ENCODE peak calls at places on chromosomes 4 and X, in nine cellular contexts. One of them, this sample, is unnamed.

GRCh38 chr4:148369919-148370318 is 72.3 kb downstream of the NR3C2 start:
- DNase-seq in aorta: no peak
- DNase-seq in dorsolateral prefrontal cortex: no peak
- DNase-seq in pons: no peak
- DNase-seq in GM12865: no peak
- DNase-seq in Right ventricle myocardium superior: no peak
- DNase-seq in cardiac muscle cell: no peak
- DNase-seq in midbrain: no peak
- DNase-seq in stimulated activated naive B cell treated with anti-CD40 and anti-IgM and Interleukin-4, amounts not matched to agents 10 μg/mL and 1 μg/mL and 100 μg/mL, for 72 hours: no peak
- DNase-seq in this sample: no peak

GRCh38 chrX:69189972-69190371 is 24.7 kb upstream of the PJA1 start:
- DNase-seq in aorta: no peak
- DNase-seq in dorsolateral prefrontal cortex: peak
- DNase-seq in pons: peak
- DNase-seq in GM12865: no peak
- DNase-seq in Right ventricle myocardium superior: peak
- DNase-seq in cardiac muscle cell: peak
- DNase-seq in midbrain: peak
- DNase-seq in stimulated activated naive B cell treated with anti-CD40 and anti-IgM and Interleukin-4, amounts not matched to agents 10 μg/mL and 1 μg/mL and 100 μg/mL, for 72 hours: no peak
- DNase-seq in this sample: no peak

GRCh38 chr4:87819281-87819919 is 13.4 kb upstream of the MEPE start:
- DNase-seq in aorta: no peak
- DNase-seq in dorsolateral prefrontal cortex: no peak
- DNase-seq in pons: no peak
- DNase-seq in GM12865: no peak
- DNase-seq in Right ventricle myocardium superior: no peak
- DNase-seq in cardiac muscle cell: peak
- DNase-seq in midbrain: no peak
- DNase-seq in stimulated activated naive B cell treated with anti-CD40 and anti-IgM and Interleukin-4, amounts not matched to agents 10 μg/mL and 1 μg/mL and 100 μg/mL, for 72 hours: no peak
- DNase-seq in this sample: no peak

GRCh38 chrX:107726809-107727534 is 48.6 kb downstream of the TSC22D3 start:
- DNase-seq in aorta: peak
- DNase-seq in dorsolateral prefrontal cortex: no peak
- DNase-seq in pons: no peak
- DNase-seq in GM12865: no peak
- DNase-seq in Right ventricle myocardium superior: no peak
- DNase-seq in cardiac muscle cell: no peak
- DNase-seq in midbrain: no peak
- DNase-seq in stimulated activated naive B cell treated with anti-CD40 and anti-IgM and Interleukin-4, amounts not matched to agents 10 μg/mL and 1 μg/mL and 100 μg/mL, for 72 hours: no peak
- DNase-seq in this sample: no peak

GRCh38 chr4:73275318-73275654 is 16.7 kb upstream of the ANKRD17 start:
- DNase-seq in aorta: no peak
- DNase-seq in dorsolateral prefrontal cortex: no peak
- DNase-seq in pons: no peak
- DNase-seq in GM12865: no peak
- DNase-seq in Right ventricle myocardium superior: no peak
- DNase-seq in cardiac muscle cell: no peak
- DNase-seq in midbrain: no peak
- DNase-seq in stimulated activated naive B cell treated with anti-CD40 and anti-IgM and Interleukin-4, amounts not matched to agents 10 μg/mL and 1 μg/mL and 100 μg/mL, for 72 hours: no peak
- DNase-seq in this sample: no peak

GRCh38 chr4:150491132-150492049 is 90.6 kb upstream of the MAB21L2 start:
- DNase-seq in aorta: no peak
- DNase-seq in dorsolateral prefrontal cortex: no peak
- DNase-seq in pons: no peak
- DNase-seq in GM12865: no peak
- DNase-seq in Right ventricle myocardium superior: no peak
- DNase-seq in cardiac muscle cell: no peak
- DNase-seq in midbrain: no peak
- DNase-seq in stimulated activated naive B cell treated with anti-CD40 and anti-IgM and Interleukin-4, amounts not matched to agents 10 μg/mL and 1 μg/mL and 100 μg/mL, for 72 hours: no peak
- DNase-seq in this sample: no peak

GRCh38 chrX:68832101-68832416 is 3.2 kb downstream of the EFNB1 start:
- DNase-seq in aorta: peak
- DNase-seq in dorsolateral prefrontal cortex: no peak
- DNase-seq in pons: peak
- DNase-seq in GM12865: peak
- DNase-seq in Right ventricle myocardium superior: peak
- DNase-seq in cardiac muscle cell: peak
- DNase-seq in midbrain: no peak
- DNase-seq in stimulated activated naive B cell treated with anti-CD40 and anti-IgM and Interleukin-4, amounts not matched to agents 10 μg/mL and 1 μg/mL and 100 μg/mL, for 72 hours: peak
- DNase-seq in this sample: peak

GRCh38 chr4:88341227-88342192 is 37.1 kb upstream of the HERC6 start:
- DNase-seq in aorta: no peak
- DNase-seq in dorsolateral prefrontal cortex: no peak
- DNase-seq in pons: peak
- DNase-seq in GM12865: peak
- DNase-seq in Right ventricle myocardium superior: peak
- DNase-seq in cardiac muscle cell: peak
- DNase-seq in midbrain: peak
- DNase-seq in stimulated activated naive B cell treated with anti-CD40 and anti-IgM and Interleukin-4, amounts not matched to agents 10 μg/mL and 1 μg/mL and 100 μg/mL, for 72 hours: no peak
- DNase-seq in this sample: no peak

GRCh38 chr4:99507762-99508161 is 3.1 kb upstream of the C4orf17 start:
- DNase-seq in aorta: no peak
- DNase-seq in dorsolateral prefrontal cortex: no peak
- DNase-seq in pons: no peak
- DNase-seq in GM12865: peak
- DNase-seq in Right ventricle myocardium superior: no peak
- DNase-seq in cardiac muscle cell: no peak
- DNase-seq in midbrain: no peak
- DNase-seq in stimulated activated naive B cell treated with anti-CD40 and anti-IgM and Interleukin-4, amounts not matched to agents 10 μg/mL and 1 μg/mL and 100 μg/mL, for 72 hours: no peak
- DNase-seq in this sample: no peak

GRCh38 chrX:134692990-134693389 is 34.7 kb upstream of the PLAC1 start:
- DNase-seq in aorta: no peak
- DNase-seq in dorsolateral prefrontal cortex: no peak
- DNase-seq in pons: no peak
- DNase-seq in GM12865: no peak
- DNase-seq in Right ventricle myocardium superior: no peak
- DNase-seq in cardiac muscle cell: peak
- DNase-seq in midbrain: no peak
- DNase-seq in stimulated activated naive B cell treated with anti-CD40 and anti-IgM and Interleukin-4, amounts not matched to agents 10 μg/mL and 1 μg/mL and 100 μg/mL, for 72 hours: no peak
- DNase-seq in this sample: no peak

GRCh38 chrX:106997611-106998010 is 2.4 kb downstream of the MORC4 start:
- DNase-seq in aorta: no peak
- DNase-seq in dorsolateral prefrontal cortex: no peak
- DNase-seq in pons: no peak
- DNase-seq in GM12865: no peak
- DNase-seq in Right ventricle myocardium superior: no peak
- DNase-seq in cardiac muscle cell: no peak
- DNase-seq in midbrain: no peak
- DNase-seq in stimulated activated naive B cell treated with anti-CD40 and anti-IgM and Interleukin-4, amounts not matched to agents 10 μg/mL and 1 μg/mL and 100 μg/mL, for 72 hours: no peak
- DNase-seq in this sample: no peak

GRCh38 chr4:95255396-95256107 is 293.2 kb downstream of the UNC5C start:
- DNase-seq in aorta: no peak
- DNase-seq in dorsolateral prefrontal cortex: no peak
- DNase-seq in pons: peak
- DNase-seq in GM12865: no peak
- DNase-seq in Right ventricle myocardium superior: no peak
- DNase-seq in cardiac muscle cell: peak
- DNase-seq in midbrain: no peak
- DNase-seq in stimulated activated naive B cell treated with anti-CD40 and anti-IgM and Interleukin-4, amounts not matched to agents 10 μg/mL and 1 μg/mL and 100 μg/mL, for 72 hours: no peak
- DNase-seq in this sample: no peak

GRCh38 chr4:152808670-152809069 is 28.9 kb downstream of the ARFIP1 start:
- DNase-seq in aorta: no peak
- DNase-seq in dorsolateral prefrontal cortex: no peak
- DNase-seq in pons: no peak
- DNase-seq in GM12865: no peak
- DNase-seq in Right ventricle myocardium superior: no peak
- DNase-seq in cardiac muscle cell: no peak
- DNase-seq in midbrain: no peak
- DNase-seq in stimulated activated naive B cell treated with anti-CD40 and anti-IgM and Interleukin-4, amounts not matched to agents 10 μg/mL and 1 μg/mL and 100 μg/mL, for 72 hours: no peak
- DNase-seq in this sample: no peak

GRCh38 chr4:5370286-5370685 is 319.0 kb downstream of the STK32B start:
- DNase-seq in aorta: no peak
- DNase-seq in dorsolateral prefrontal cortex: no peak
- DNase-seq in pons: no peak
- DNase-seq in GM12865: no peak
- DNase-seq in Right ventricle myocardium superior: no peak
- DNase-seq in cardiac muscle cell: no peak
- DNase-seq in midbrain: no peak
- DNase-seq in stimulated activated naive B cell treated with anti-CD40 and anti-IgM and Interleukin-4, amounts not matched to agents 10 μg/mL and 1 μg/mL and 100 μg/mL, for 72 hours: no peak
- DNase-seq in this sample: no peak

GRCh38 chrX:101485212-101486064 is at the start of gene ARMCX4:
- DNase-seq in aorta: peak
- DNase-seq in dorsolateral prefrontal cortex: peak
- DNase-seq in pons: peak
- DNase-seq in GM12865: peak
- DNase-seq in Right ventricle myocardium superior: peak
- DNase-seq in cardiac muscle cell: peak
- DNase-seq in midbrain: peak
- DNase-seq in stimulated activated naive B cell treated with anti-CD40 and anti-IgM and Interleukin-4, amounts not matched to agents 10 μg/mL and 1 μg/mL and 100 μg/mL, for 72 hours: peak
- DNase-seq in this sample: peak

GRCh38 chr4:89114100-89114499 is 2.8 kb downstream of the TIGD2 start:
- DNase-seq in aorta: no peak
- DNase-seq in dorsolateral prefrontal cortex: no peak
- DNase-seq in pons: no peak
- DNase-seq in GM12865: peak
- DNase-seq in Right ventricle myocardium superior: no peak
- DNase-seq in cardiac muscle cell: no peak
- DNase-seq in midbrain: no peak
- DNase-seq in stimulated activated naive B cell treated with anti-CD40 and anti-IgM and Interleukin-4, amounts not matched to agents 10 μg/mL and 1 μg/mL and 100 μg/mL, for 72 hours: no peak
- DNase-seq in this sample: no peak

GRCh38 chrX:108070891-108071290 is 20.5 kb downstream of the PSMD10 start:
- DNase-seq in aorta: no peak
- DNase-seq in dorsolateral prefrontal cortex: no peak
- DNase-seq in pons: no peak
- DNase-seq in GM12865: no peak
- DNase-seq in Right ventricle myocardium superior: no peak
- DNase-seq in cardiac muscle cell: peak
- DNase-seq in midbrain: no peak
- DNase-seq in stimulated activated naive B cell treated with anti-CD40 and anti-IgM and Interleukin-4, amounts not matched to agents 10 μg/mL and 1 μg/mL and 100 μg/mL, for 72 hours: no peak
- DNase-seq in this sample: no peak

GRCh38 chr4:20474119-20474518 is 222.4 kb downstream of the SLIT2 start:
- DNase-seq in aorta: no peak
- DNase-seq in dorsolateral prefrontal cortex: no peak
- DNase-seq in pons: no peak
- DNase-seq in GM12865: no peak
- DNase-seq in Right ventricle myocardium superior: no peak
- DNase-seq in cardiac muscle cell: peak
- DNase-seq in midbrain: no peak
- DNase-seq in stimulated activated naive B cell treated with anti-CD40 and anti-IgM and Interleukin-4, amounts not matched to agents 10 μg/mL and 1 μg/mL and 100 μg/mL, for 72 hours: no peak
- DNase-seq in this sample: no peak

GRCh38 chr4:8736083-8736825 is 135.4 kb downstream of the HMX1 start:
- DNase-seq in aorta: no peak
- DNase-seq in dorsolateral prefrontal cortex: no peak
- DNase-seq in pons: no peak
- DNase-seq in GM12865: peak
- DNase-seq in Right ventricle myocardium superior: no peak
- DNase-seq in cardiac muscle cell: no peak
- DNase-seq in midbrain: no peak
- DNase-seq in stimulated activated naive B cell treated with anti-CD40 and anti-IgM and Interleukin-4, amounts not matched to agents 10 μg/mL and 1 μg/mL and 100 μg/mL, for 72 hours: no peak
- DNase-seq in this sample: no peak

This sample was measured in lower lobe of right lung.